ENCODE peak calls at places on chromosomes 4 and X, in ten cellular contexts. L is MM.1S, J is lung, I is OCI-LY7, C is GM20000, G is cardiac muscle cell, Z is psoas muscle, H is neural crest cell, N is heart right ventricle, P is PC-3. M is an unnamed sample.

GRCh38 chrX:118718737-118719136 is 8.7 kb upstream of the IL13RA1 start:
- DNase-seq in L (no peak), J (no peak), I (no peak), C (no peak), G (no peak), Z (no peak), H (no peak), N (no peak), P (no peak), M (no peak)

GRCh38 chrX:7889680-7890079 is 37.5 kb downstream of the PNPLA4 start:
- DNase-seq in L (peak; percentile 44), J (no peak), I (no peak), C (no peak), G (no peak), Z (no peak), H (no peak), N (no peak), P (peak; percentile 62), M (no peak)

GRCh38 chr4:145513020-145513621 is 31.5 kb downstream of the SMAD1 start:
- DNase-seq in L (no peak), J (no peak), I (no peak), C (no peak), G (no peak), Z (no peak), H (no peak), N (no peak), P (no peak), M (no peak)

GRCh38 chrX:17007134-17007768 is 60.8 kb downstream of the REPS2 start:
- DNase-seq in L (no peak), J (no peak), I (peak; percentile 47), C (peak; percentile 6), G (peak; percentile 34), Z (no peak), H (no peak), N (no peak), P (peak; percentile 26), M (peak; percentile 37)

GRCh38 chr4:37908488-37909343 is 17.8 kb downstream of the TBC1D1 start:
- DNase-seq in L (no peak), J (no peak), I (no peak), C (no peak), G (peak; percentile 65), Z (no peak), H (no peak), N (peak; percentile 25), P (peak; percentile 25), M (no peak)

GRCh38 chr4:38145033-38145673 is 185.0 kb downstream of the PTTG2 start:
- DNase-seq in L (no peak), J (no peak), I (no peak), C (no peak), G (no peak), Z (no peak), H (no peak), N (no peak), P (no peak), M (no peak)

GRCh38 chrX:119981286-119982070 is 37.9 kb upstream of the NKAP start:
- DNase-seq in L (peak; percentile 63), J (no peak), I (peak; percentile 65), C (peak; percentile 32), G (peak; percentile 43), Z (no peak), H (peak; percentile 26), N (no peak), P (peak; percentile 58), M (peak; percentile 45)

GRCh38 chr4:128823025-128823661 is 13.6 kb downstream of the JADE1 start:
- DNase-seq in L (no peak), J (no peak), I (no peak), C (no peak), G (peak; percentile 72), Z (no peak), H (no peak), N (no peak), P (peak; percentile 85), M (no peak)

GRCh38 chr4:27005512-27006246 is 145.0 kb downstream of the STIM2 start:
- DNase-seq in L (no peak), J (no peak), I (no peak), C (no peak), G (peak; percentile 74), Z (no peak), H (no peak), N (no peak), P (peak; percentile 85), M (no peak)

GRCh38 chr4:8039290-8039689 is 99.6 kb upstream of the AFAP1 start:
- DNase-seq in L (no peak), J (no peak), I (no peak), C (no peak), G (no peak), Z (no peak), H (peak; percentile 59), N (no peak), P (no peak), M (peak; percentile 24)

GRCh38 chr4:27129871-27130277 is 269.2 kb downstream of the STIM2 start:
- DNase-seq in L (no peak), J (no peak), I (no peak), C (no peak), G (no peak), Z (peak; percentile 57), H (no peak), N (no peak), P (no peak), M (peak; percentile 3)

GRCh38 chrX:113330416-113330815 is 489.8 kb upstream of the AMOT start:
- DNase-seq in L (no peak), J (no peak), I (no peak), C (no peak), G (no peak), Z (no peak), H (no peak), N (no peak), P (no peak), M (no peak)

GRCh38 chr4:70815370-70815769 is 24.3 kb downstream of the GRSF1 start:
- DNase-seq in L (no peak), J (no peak), I (no peak), C (no peak), G (no peak), Z (no peak), H (no peak), N (no peak), P (no peak), M (no peak)

GRCh38 chr4:110139815-110140214 is 58.6 kb downstream of the ELOVL6 start:
- DNase-seq in L (no peak), J (no peak), I (no peak), C (no peak), G (no peak), Z (no peak), H (no peak), N (no peak), P (no peak), M (no peak)

GRCh38 chr4:39295784-39296183 is 70.4 kb downstream of the RFC1 start:
- DNase-seq in L (no peak), J (no peak), I (no peak), C (no peak), G (no peak), Z (no peak), H (no peak), N (no peak), P (no peak), M (no peak)

GRCh38 chr4:128571747-128572146 is 237.8 kb upstream of the JADE1 start:
- DNase-seq in L (peak; percentile 69), J (peak; percentile 36), I (no peak), C (no peak), G (peak; percentile 94), Z (no peak), H (no peak), N (peak; percentile 33), P (peak; percentile 78), M (no peak)

GRCh38 chr4:172009461-172009860 is 196.3 kb downstream of the GALNTL6 start:
- DNase-seq in L (no peak), J (no peak), I (no peak), C (no peak), G (no peak), Z (no peak), H (no peak), N (no peak), P (no peak), M (no peak)

GRCh38 chr4:168509786-168510185 is 12.9 kb downstream of the PALLD start:
- DNase-seq in L (no peak), J (no peak), I (no peak), C (no peak), G (peak; percentile 85), Z (no peak), H (no peak), N (no peak), P (no peak), M (no peak)

GRCh38 chr4:67809502-67809901 is 55.3 kb upstream of the GNRHR start:
- DNase-seq in L (no peak), J (no peak), I (no peak), C (no peak), G (no peak), Z (no peak), H (no peak), N (no peak), P (no peak), M (no peak)

GRCh38 chr4:173371292-173372192 is 788 bp downstream of the SAP30 start:
- DNase-seq in L (peak; percentile 70), J (peak; percentile 68), I (peak; percentile 73), C (peak; percentile 42), G (peak; percentile 86), Z (peak; percentile 84), H (peak; percentile 61), N (peak; percentile 69), P (peak; percentile 58), M (peak; percentile 65)

GRCh38 chr4:187586892-187587291 is 408.7 kb upstream of the ZFP42 start:
- DNase-seq in L (no peak), J (no peak), I (no peak), C (no peak), G (no peak), Z (no peak), H (no peak), N (no peak), P (peak; percentile 84), M (no peak)

GRCh38 chrX:103774070-103774642 is 2.5 kb upstream of the PLP1 start:
- DNase-seq in L (peak; percentile 10), J (no peak), I (peak; percentile 7), C (no peak), G (peak; percentile 75), Z (no peak), H (no peak), N (no peak), P (peak; percentile 72), M (peak; percentile 3)
- TF ChIP-seq CTCF in L (peak; percentile 41), J (no peak), I (peak; percentile 54), C (no peak), G (peak; percentile 55), Z (peak; percentile 40), H (no peak), N (peak; percentile 43), P (peak; percentile 78), M (peak; percentile 23)

GRCh38 chrX:70262952-70263567 is 3.1 kb upstream of the P2RY4 start:
- DNase-seq in L (peak; percentile 46), J (no peak), I (peak; percentile 46), C (peak; percentile 38), G (peak; percentile 48), Z (no peak), H (peak; percentile 37), N (peak; percentile 5), P (peak; percentile 80), M (peak; percentile 28)
- TF ChIP-seq CTCF in L (peak; percentile 50), J (no peak), I (peak; percentile 64), C (peak; percentile 38), G (peak; percentile 66), Z (peak; percentile 26), H (peak; percentile 67), N (peak; percentile 50), P (peak; percentile 80), M (peak; percentile 44)

GRCh38 chrX:56788717-56789122 is 59.7 kb downstream of the NBDY start:
- DNase-seq in L (peak; percentile 67), J (no peak), I (peak; percentile 25), C (no peak), G (peak; percentile 52), Z (peak; percentile 86), H (no peak), N (no peak), P (no peak), M (no peak)
- TF ChIP-seq CTCF in L (peak; percentile 39), J (peak; percentile 68), I (peak; percentile 50), C (no peak), G (peak; percentile 17), Z (no peak), H (no peak), N (peak; percentile 64), P (no peak), M (no peak)

GRCh38 chr4:154854362-154854761 is 73.3 kb downstream of the RBM46 start:
- DNase-seq in L (peak; percentile 14), J (no peak), I (no peak), C (no peak), G (peak; percentile 46), Z (no peak), H (no peak), N (no peak), P (peak; percentile 55), M (no peak)
- TF ChIP-seq CTCF in L (peak; percentile 27), J (no peak), I (peak; percentile 28), C (no peak), G (peak; percentile 41), Z (no peak), H (peak; percentile 57), N (no peak), P (peak; percentile 57), M (no peak)

M was measured in GM12865.